ENCODE peak calls at places on chromosomes 5 and 9, in five cellular contexts. One of them, this sample, is unnamed.

GRCh38 chr9:114261026-114261425 is 61.9 kb upstream of the ORM1 start:
- DNase-seq in upper lobe of right lung: no peak
- DNase-seq in SK-N-SH: no peak
- DNase-seq in psoas muscle: no peak
- DNase-seq in PC-3: no peak
- DNase-seq in this sample: no peak

GRCh38 chr9:89954229-89954628 is 349.4 kb downstream of the GADD45G start:
- DNase-seq in PC-3: no peak
- DNase-seq in SK-N-SH: peak; percentile 65
- DNase-seq in upper lobe of right lung: no peak
- DNase-seq in psoas muscle: no peak
- DNase-seq in this sample: no peak

GRCh38 chr5:113433071-113433470 is 1.7 kb downstream of the TSSK1B start:
- DNase-seq in psoas muscle: no peak
- DNase-seq in PC-3: no peak
- DNase-seq in SK-N-SH: no peak
- DNase-seq in upper lobe of right lung: no peak
- DNase-seq in this sample: no peak

GRCh38 chr5:159525117-159525516 is 194.8 kb upstream of the IL12B start:
- DNase-seq in psoas muscle: no peak
- DNase-seq in SK-N-SH: no peak
- DNase-seq in upper lobe of right lung: no peak
- DNase-seq in PC-3: no peak
- DNase-seq in this sample: no peak

GRCh38 chr9:32069169-32069813 is 315.2 kb upstream of the ACO1 start:
- DNase-seq in SK-N-SH: no peak
- DNase-seq in upper lobe of right lung: no peak
- DNase-seq in psoas muscle: no peak
- DNase-seq in PC-3: peak; percentile 17
- DNase-seq in this sample: peak; percentile 40

GRCh38 chr9:114389612-114390368 is 2.0 kb upstream of the AKNA start:
- DNase-seq in upper lobe of right lung: no peak
- DNase-seq in PC-3: no peak
- DNase-seq in SK-N-SH: peak; percentile 58
- DNase-seq in psoas muscle: no peak
- DNase-seq in this sample: no peak

GRCh38 chr9:88578486-88579362 is 43.7 kb downstream of the NXNL2 start:
- DNase-seq in upper lobe of right lung: peak; percentile 90
- DNase-seq in PC-3: peak; percentile 81
- DNase-seq in psoas muscle: peak; percentile 75
- DNase-seq in SK-N-SH: peak; percentile 88
- DNase-seq in this sample: peak; percentile 58

GRCh38 chr9:105219291-105219805 is 25.1 kb upstream of the SLC44A1 start:
- DNase-seq in upper lobe of right lung: no peak
- DNase-seq in PC-3: no peak
- DNase-seq in SK-N-SH: no peak
- DNase-seq in psoas muscle: no peak
- DNase-seq in this sample: no peak

GRCh38 chr9:114611516-114612271 is 603 bp downstream of the TMEM268 start:
- DNase-seq in upper lobe of right lung: peak; percentile 86
- DNase-seq in psoas muscle: peak; percentile 71
- DNase-seq in SK-N-SH: no peak
- DNase-seq in PC-3: peak; percentile 34
- DNase-seq in this sample: peak; percentile 61

GRCh38 chr9:132824151-132824550 is 53.9 kb downstream of the AK8 start:
- DNase-seq in SK-N-SH: no peak
- DNase-seq in psoas muscle: no peak
- DNase-seq in PC-3: no peak
- DNase-seq in upper lobe of right lung: peak; percentile 51
- DNase-seq in this sample: no peak

GRCh38 chr9:123548749-123549545 is 192.9 kb downstream of the CRB2 start:
- DNase-seq in PC-3: no peak
- DNase-seq in SK-N-SH: no peak
- DNase-seq in upper lobe of right lung: no peak
- DNase-seq in psoas muscle: no peak
- DNase-seq in this sample: no peak

GRCh38 chr9:94780516-94780950 is 54.0 kb downstream of the AOPEP start:
- DNase-seq in PC-3: no peak
- DNase-seq in psoas muscle: peak; percentile 31
- DNase-seq in SK-N-SH: peak; percentile 59
- DNase-seq in upper lobe of right lung: no peak
- DNase-seq in this sample: no peak

GRCh38 chr5:116320486-116320885 is 235.7 kb downstream of the COMMD10 start:
- DNase-seq in upper lobe of right lung: no peak
- DNase-seq in PC-3: no peak
- DNase-seq in SK-N-SH: no peak
- DNase-seq in psoas muscle: no peak
- DNase-seq in this sample: no peak

GRCh38 chr9:136327313-136327971 is at the start of gene GPSM1:
- DNase-seq in psoas muscle: peak; percentile 56
- DNase-seq in upper lobe of right lung: no peak
- DNase-seq in PC-3: peak; percentile 38
- DNase-seq in SK-N-SH: peak; percentile 94
- DNase-seq in this sample: no peak

GRCh38 chr5:10674582-10674981 is 86.5 kb downstream of the DAP start:
- DNase-seq in PC-3: no peak
- DNase-seq in psoas muscle: no peak
- DNase-seq in upper lobe of right lung: no peak
- DNase-seq in SK-N-SH: no peak
- DNase-seq in this sample: no peak

GRCh38 chr5:6573651-6574101 is 59.2 kb downstream of the NSUN2 start:
- DNase-seq in SK-N-SH: peak; percentile 54
- DNase-seq in upper lobe of right lung: no peak
- DNase-seq in psoas muscle: no peak
- DNase-seq in PC-3: no peak
- DNase-seq in this sample: no peak

GRCh38 chr5:34538026-34538672 is 118.0 kb upstream of the RAI14 start:
- DNase-seq in SK-N-SH: no peak
- DNase-seq in psoas muscle: no peak
- DNase-seq in PC-3: peak; percentile 43
- DNase-seq in upper lobe of right lung: peak; percentile 69
- DNase-seq in this sample: peak; percentile 31

GRCh38 chr5:108749130-108749861 is 1.6 kb downstream of the FER start:
- DNase-seq in PC-3: no peak
- DNase-seq in upper lobe of right lung: no peak
- DNase-seq in SK-N-SH: peak; percentile 85
- DNase-seq in psoas muscle: no peak
- DNase-seq in this sample: peak; percentile 35

GRCh38 chr9:89139450-89139849 is 39.2 kb downstream of the SHC3 start:
- DNase-seq in psoas muscle: no peak
- DNase-seq in SK-N-SH: no peak
- DNase-seq in PC-3: no peak
- DNase-seq in upper lobe of right lung: no peak
- DNase-seq in this sample: no peak

GRCh38 chr9:131651599-131651998 is 88.3 kb downstream of the RAPGEF1 start:
- DNase-seq in upper lobe of right lung: no peak
- DNase-seq in psoas muscle: no peak
- DNase-seq in PC-3: peak; percentile 46
- DNase-seq in SK-N-SH: no peak
- DNase-seq in this sample: no peak

GRCh38 chr9:89234636-89235035 is 56.0 kb upstream of the SHC3 start:
- DNase-seq in PC-3: no peak
- DNase-seq in psoas muscle: peak; percentile 15
- DNase-seq in SK-N-SH: peak; percentile 72
- DNase-seq in upper lobe of right lung: peak; percentile 80
- DNase-seq in this sample: peak; percentile 73

GRCh38 chr5:93894471-93895354 is 153.3 kb upstream of the POU5F2 start:
- DNase-seq in SK-N-SH: peak; percentile 4
- DNase-seq in psoas muscle: no peak
- DNase-seq in upper lobe of right lung: no peak
- DNase-seq in PC-3: no peak
- DNase-seq in this sample: no peak

GRCh38 chr9:98335666-98336065 is 80.2 kb upstream of the TBC1D2 start:
- DNase-seq in upper lobe of right lung: no peak
- DNase-seq in psoas muscle: no peak
- DNase-seq in SK-N-SH: no peak
- DNase-seq in PC-3: no peak
- DNase-seq in this sample: no peak

GRCh38 chr5:107572800-107573368 is 97.9 kb downstream of the EFNA5 start:
- DNase-seq in SK-N-SH: no peak
- DNase-seq in upper lobe of right lung: no peak
- DNase-seq in PC-3: no peak
- DNase-seq in psoas muscle: no peak
- DNase-seq in this sample: no peak

GRCh38 chr5:107567901-107568671 is 102.7 kb downstream of the EFNA5 start:
- DNase-seq in psoas muscle: no peak
- DNase-seq in PC-3: no peak
- DNase-seq in SK-N-SH: no peak
- DNase-seq in upper lobe of right lung: no peak
- DNase-seq in this sample: no peak

GRCh38 chr5:107566537-107566875 is 104.2 kb downstream of the EFNA5 start:
- DNase-seq in PC-3: no peak
- DNase-seq in upper lobe of right lung: no peak
- DNase-seq in SK-N-SH: no peak
- DNase-seq in psoas muscle: no peak
- DNase-seq in this sample: no peak

GRCh38 chr5:107571621-107572489 is 98.9 kb downstream of the EFNA5 start:
- DNase-seq in SK-N-SH: peak; percentile 75
- DNase-seq in upper lobe of right lung: peak; percentile 95
- DNase-seq in PC-3: peak; percentile 99
- DNase-seq in psoas muscle: peak; percentile 90
- DNase-seq in this sample: peak; percentile 86

GRCh38 chr5:107570805-107571531 is 99.8 kb downstream of the EFNA5 start:
- DNase-seq in upper lobe of right lung: no peak
- DNase-seq in psoas muscle: peak; percentile 43
- DNase-seq in PC-3: no peak
- DNase-seq in SK-N-SH: no peak
- DNase-seq in this sample: peak; percentile 78
- H3K4me3 ChIP-seq in upper lobe of right lung: peak overlapping the region; percentile 51
- H3K4me3 ChIP-seq in psoas muscle: peak overlapping the region; percentile 63
- H3K4me3 ChIP-seq in PC-3: peak overlapping the region; percentile 78
- H3K4me3 ChIP-seq in SK-N-SH: no peak overlapping the region
- H3K4me3 ChIP-seq in this sample: peak overlapping the region; percentile 69

GRCh38 chr5:132866342-132867045 is at the start of the genes GDF9 and UQCRQ:
- DNase-seq in PC-3: peak; percentile 97
- DNase-seq in SK-N-SH: peak; percentile 96
- DNase-seq in upper lobe of right lung: peak; percentile 97
- DNase-seq in psoas muscle: peak; percentile 95
- DNase-seq in this sample: peak; percentile 99
- TF ChIP-seq CTCF in PC-3: peak; percentile 35
- TF ChIP-seq CTCF in SK-N-SH: peak; percentile 46
- TF ChIP-seq CTCF in upper lobe of right lung: peak; percentile 26
- TF ChIP-seq CTCF in psoas muscle: peak; percentile 12
- TF ChIP-seq CTCF in this sample: peak; percentile 22

DNA sequence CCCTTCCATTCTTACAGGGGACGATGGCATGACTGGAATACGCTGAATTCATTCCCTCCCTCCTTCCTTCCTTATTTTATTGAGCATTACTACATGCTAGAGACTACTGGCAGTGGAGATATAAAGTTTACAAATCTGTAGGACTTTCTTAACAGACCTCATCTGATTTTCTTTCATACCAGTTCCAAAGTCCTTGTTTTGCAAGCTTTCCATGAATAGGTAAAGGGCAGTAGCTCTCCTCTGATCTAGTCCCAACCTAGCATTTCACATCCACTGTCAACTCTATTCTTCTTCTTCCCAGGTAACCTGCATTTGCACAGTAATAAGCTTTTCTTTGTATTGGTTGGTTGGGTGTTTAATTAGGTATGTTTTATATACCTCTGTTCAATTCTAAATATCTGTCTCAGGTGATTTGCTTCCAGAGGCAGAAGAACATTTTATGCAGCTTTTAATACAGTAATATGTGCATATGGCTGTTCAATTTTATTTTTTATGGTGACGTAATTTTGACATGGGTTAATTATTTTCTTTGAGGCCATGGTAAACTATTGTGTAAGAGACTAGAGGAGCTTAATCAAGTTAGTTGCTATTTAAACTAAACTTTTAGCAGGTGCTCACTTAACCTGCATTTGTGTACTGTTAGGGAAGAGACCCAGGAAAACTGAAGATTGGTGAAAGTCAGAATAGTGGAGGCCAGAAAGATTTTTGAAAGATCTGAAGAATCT is 150.9 kb downstream of the ARHGAP26 start:
- DNase-seq in PC-3: no peak
- DNase-seq in SK-N-SH: no peak
- DNase-seq in psoas muscle: no peak
- DNase-seq in upper lobe of right lung: no peak
- DNase-seq in this sample: no peak
- H3K27ac ChIP-seq in PC-3: no peak overlapping the region
- H3K27ac ChIP-seq in SK-N-SH: no peak overlapping the region
- H3K27ac ChIP-seq in psoas muscle: no peak overlapping the region
- H3K27ac ChIP-seq in upper lobe of right lung: no peak overlapping the region
- H3K27ac ChIP-seq in this sample: no peak overlapping the region

GRCh38 chr5:176438959-176439757 is 9.0 kb upstream of the FAF2 start:
- DNase-seq in upper lobe of right lung: no peak
- DNase-seq in psoas muscle: no peak
- DNase-seq in PC-3: peak; percentile 95
- DNase-seq in SK-N-SH: no peak
- DNase-seq in this sample: no peak
- H3K4me3 ChIP-seq in upper lobe of right lung: no peak overlapping the region
- H3K4me3 ChIP-seq in psoas muscle: no peak overlapping the region
- H3K4me3 ChIP-seq in PC-3: no peak overlapping the region
- H3K4me3 ChIP-seq in SK-N-SH: no peak overlapping the region
- H3K4me3 ChIP-seq in this sample: no peak overlapping the region

GRCh38 chr9:107295995-107296394 is 12.9 kb downstream of the RAD23B start:
- DNase-seq in psoas muscle: no peak
- DNase-seq in SK-N-SH: no peak
- DNase-seq in upper lobe of right lung: no peak
- DNase-seq in PC-3: no peak
- DNase-seq in this sample: no peak

GRCh38 chr9:107293555-107294085 is 10.5 kb downstream of the RAD23B start:
- DNase-seq in upper lobe of right lung: no peak
- DNase-seq in SK-N-SH: no peak
- DNase-seq in psoas muscle: no peak
- DNase-seq in PC-3: no peak
- DNase-seq in this sample: no peak

GRCh38 chr9:107294756-107295155 is 11.7 kb downstream of the RAD23B start:
- DNase-seq in psoas muscle: no peak
- DNase-seq in SK-N-SH: no peak
- DNase-seq in upper lobe of right lung: no peak
- DNase-seq in PC-3: no peak
- DNase-seq in this sample: no peak

GRCh38 chr9:107299437-107299836 is 16.4 kb downstream of the RAD23B start:
- DNase-seq in psoas muscle: no peak
- DNase-seq in PC-3: peak; percentile 7
- DNase-seq in upper lobe of right lung: no peak
- DNase-seq in SK-N-SH: no peak
- DNase-seq in this sample: no peak
- TF ChIP-seq CTCF in psoas muscle: no peak
- TF ChIP-seq CTCF in PC-3: peak; percentile 44
- TF ChIP-seq CTCF in upper lobe of right lung: no peak
- TF ChIP-seq CTCF in SK-N-SH: peak; percentile 38
- TF ChIP-seq CTCF in this sample: peak; percentile 18

GRCh38 chr9:117970276-117970675 is 266.1 kb downstream of the TLR4 start:
- DNase-seq in psoas muscle: no peak
- DNase-seq in upper lobe of right lung: no peak
- DNase-seq in SK-N-SH: no peak
- DNase-seq in PC-3: no peak
- DNase-seq in this sample: no peak
- H3K27ac ChIP-seq in psoas muscle: no peak overlapping the region
- H3K27ac ChIP-seq in upper lobe of right lung: no peak overlapping the region
- H3K27ac ChIP-seq in SK-N-SH: no peak overlapping the region
- H3K27ac ChIP-seq in PC-3: no peak overlapping the region
- H3K27ac ChIP-seq in this sample: no peak overlapping the region

DNA sequence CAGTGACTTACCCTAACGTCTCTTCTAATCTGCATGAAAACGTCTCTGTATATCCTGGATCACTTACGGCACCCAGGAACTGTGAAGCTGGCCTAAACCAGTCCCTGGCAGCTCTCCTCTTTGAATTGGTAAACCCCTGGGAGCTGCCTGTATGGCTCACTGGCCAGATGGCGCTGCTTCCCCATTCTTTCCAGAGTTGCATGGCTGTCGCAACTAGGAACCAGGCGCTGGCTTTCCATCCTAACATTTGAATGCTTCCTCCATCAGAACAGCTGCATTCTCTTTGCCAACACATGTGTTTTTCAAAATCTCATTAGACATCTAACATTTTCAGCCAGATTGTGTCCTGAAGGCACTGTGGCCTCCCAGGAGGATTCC is 8.0 kb upstream of the PCA3 start:
- DNase-seq in upper lobe of right lung: no peak
- DNase-seq in SK-N-SH: peak; percentile 19
- DNase-seq in psoas muscle: peak; percentile 19
- DNase-seq in PC-3: peak; percentile 4
- DNase-seq in this sample: no peak
- H3K4me3 ChIP-seq in upper lobe of right lung: no peak overlapping the region
- H3K4me3 ChIP-seq in SK-N-SH: peak overlapping the region; percentile 13
- H3K4me3 ChIP-seq in psoas muscle: no peak overlapping the region
- H3K4me3 ChIP-seq in PC-3: no peak overlapping the region
- H3K4me3 ChIP-seq in this sample: no peak overlapping the region

This sample was measured in MM.1S.